ENCODE peak calls at places on chromosome 15, in nine cellular contexts. O, J, F, V, R, B, Y, G and Q are unnamed samples.

GRCh38 chr15:40282144-40282869 is 557 bp downstream of the ANKRD63 start:
- DNase-seq in G (no peak), V (no peak), O (peak), B (peak), Y (no peak), F (no peak), J (peak), R (peak), Q (no peak)

GRCh38 chr15:58775402-58775801 is 4.3 kb downstream of the MINDY2 start:
- DNase-seq in R (no peak), O (no peak), J (no peak), Y (no peak), V (no peak), B (no peak), G (no peak), F (no peak), Q (no peak)

GRCh38 chr15:77440378-77440999 is 19.8 kb downstream of the HMG20A start:
- DNase-seq in V (no peak), G (no peak), F (peak), Y (no peak), J (no peak), B (no peak), O (no peak), R (no peak), Q (no peak)

GRCh38 chr15:88908123-88908522 is 5.1 kb downstream of the MFGE8 start:
- DNase-seq in O (no peak), R (no peak), B (no peak), V (no peak), F (no peak), G (no peak), Y (no peak), J (no peak), Q (no peak)

GRCh38 chr15:34759347-34759746 is 4.5 kb upstream of the GJD2 start:
- DNase-seq in Y (no peak), R (no peak), V (no peak), J (no peak), F (no peak), G (no peak), B (no peak), O (no peak), Q (no peak)

GRCh38 chr15:41780266-41780665 is 6.0 kb downstream of the MAPKBP1 start:
- DNase-seq in Y (no peak), O (no peak), G (no peak), J (no peak), B (no peak), R (no peak), V (no peak), F (peak), Q (no peak)

GRCh38 chr15:35000511-35000910 is 12.4 kb upstream of the ZNF770 start:
- DNase-seq in R (peak), V (peak), J (no peak), F (peak), B (peak), G (peak), O (no peak), Y (no peak), Q (peak)

GRCh38 chr15:100781061-100781960 is 98.3 kb upstream of the ALDH1A3 start:
- DNase-seq in G (no peak), B (peak), Y (peak), O (no peak), V (peak), F (no peak), R (no peak), J (no peak), Q (no peak)

GRCh38 chr15:100031665-100032357 is 298.6 kb upstream of the LYSMD4 start:
- DNase-seq in B (no peak), O (no peak), R (no peak), V (no peak), J (no peak), Y (no peak), F (no peak), G (no peak), Q (no peak)

GRCh38 chr15:85754993-85755392 is 39.7 kb downstream of the KLHL25 start:
- DNase-seq in F (peak), Y (peak), O (no peak), R (no peak), J (no peak), V (no peak), G (no peak), B (no peak), Q (no peak)

GRCh38 chr15:63122002-63122893 is 587 bp downstream of the LACTB start:
- DNase-seq in J (peak), V (peak), Y (peak), G (peak), O (peak), F (peak), R (peak), B (peak), Q (peak)

GRCh38 chr15:63126726-63127125 is 5.1 kb downstream of the LACTB start:
- DNase-seq in O (no peak), F (no peak), J (no peak), B (no peak), G (no peak), V (no peak), R (no peak), Y (no peak), Q (no peak)

GRCh38 chr15:63118854-63119253 is 2.8 kb upstream of the LACTB start:
- DNase-seq in G (no peak), O (no peak), J (no peak), F (no peak), V (no peak), Y (no peak), R (no peak), B (no peak), Q (no peak)

GRCh38 chr15:63124506-63124905 is 2.8 kb downstream of the LACTB start:
- DNase-seq in V (no peak), B (no peak), F (no peak), J (no peak), Y (no peak), R (no peak), G (no peak), O (no peak), Q (no peak)

GRCh38 chr15:63121382-63122001 is at the start of gene LACTB:
- DNase-seq in G (peak), Y (peak), O (peak), R (peak), J (peak), V (peak), F (peak), B (peak), Q (peak)
- TF ChIP-seq POLR2A in G (peak), Y (peak), O (no peak), R (peak), J (peak), V (peak), F (peak), B (no peak), Q (no peak)

GRCh38 chr15:42798802-42799201 is 61.9 kb upstream of the CDAN1 start:
- DNase-seq in V (no peak), Y (no peak), J (no peak), B (no peak), G (no peak), O (no peak), R (no peak), F (no peak), Q (no peak)
- TF ChIP-seq POLR2A in V (no peak), Y (no peak), J (no peak), B (no peak), G (no peak), O (no peak), R (no peak), F (no peak), Q (no peak)

DNA sequence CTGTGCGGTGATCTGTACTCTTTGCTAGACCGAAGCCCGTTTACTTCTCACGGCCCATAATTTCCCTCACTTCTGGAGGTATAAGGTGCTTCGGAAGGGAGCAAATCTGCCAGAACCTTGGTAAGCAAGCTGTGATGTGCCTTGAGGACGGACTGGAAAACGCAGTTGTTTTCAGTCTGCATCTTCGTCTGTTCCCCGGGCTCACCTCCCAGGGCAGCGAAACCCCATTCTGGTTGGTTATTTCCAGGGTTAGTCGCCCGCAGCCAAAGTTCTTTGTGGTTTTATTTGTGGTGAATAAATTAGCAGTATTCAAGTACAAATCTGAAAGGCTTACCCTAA is 401 bp downstream of the RAMAC start:
- DNase-seq in Y (no peak), B (no peak), G (no peak), V (no peak), R (peak), O (peak), J (peak), F (peak), Q (no peak)
- TF ChIP-seq POLR2A in Y (no peak), B (no peak), G (no peak), V (no peak), R (no peak), O (no peak), J (no peak), F (no peak), Q (no peak)

DNA sequence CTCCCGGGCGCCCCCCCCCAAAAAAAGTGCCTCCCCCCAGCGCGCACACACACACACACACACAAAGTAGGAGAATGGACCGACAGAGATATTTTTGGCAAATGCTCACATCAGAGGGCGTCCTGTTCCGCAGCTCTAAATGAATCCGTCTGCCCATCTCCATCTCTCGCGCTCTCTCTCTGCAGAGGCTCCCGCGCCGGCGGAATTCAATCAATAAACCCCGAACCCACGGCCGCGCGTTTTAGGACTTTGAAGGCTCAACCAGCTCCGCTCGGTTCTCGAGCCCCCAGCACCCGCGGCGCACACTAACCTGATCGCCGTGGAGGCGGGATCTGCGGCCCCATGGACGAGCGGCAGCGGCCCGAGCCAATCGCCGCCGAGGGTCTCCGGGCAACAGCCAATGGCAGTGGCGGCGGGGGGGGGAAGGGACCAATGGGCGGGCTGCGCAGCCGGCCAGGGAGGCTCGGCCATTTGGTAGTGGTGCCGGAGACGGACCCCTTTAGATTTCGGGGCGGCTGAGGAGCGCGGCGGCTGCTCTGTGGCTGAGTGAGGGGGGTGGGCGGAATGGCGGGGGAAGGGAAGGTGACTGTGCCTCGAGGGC is at the start of gene ANP32A:
- DNase-seq in B (peak), O (peak), J (peak), V (peak), G (peak), Y (peak), F (peak), R (peak), Q (peak)
- TF ChIP-seq POLR2A in B (no peak), O (peak), J (peak), V (peak), G (peak), Y (peak), F (no peak), R (peak), Q (peak)

GRCh38 chr15:51751687-51752683 is 588 bp downstream of the TMOD2 start:
- DNase-seq in R (peak), F (peak), B (peak), V (no peak), G (peak), J (peak), Y (no peak), O (peak), Q (no peak)
- TF ChIP-seq POLR2A in R (no peak), F (no peak), B (no peak), V (no peak), G (no peak), J (peak), Y (no peak), O (no peak), Q (no peak)

GRCh38 chr15:57133127-57133968 is 214.9 kb downstream of the TCF12 start:
- DNase-seq in Y (no peak), R (no peak), G (no peak), B (no peak), V (no peak), J (no peak), O (no peak), F (peak), Q (no peak)
- TF ChIP-seq POLR2A in Y (no peak), R (no peak), G (no peak), B (no peak), V (no peak), J (no peak), O (no peak), F (no peak), Q (no peak)

DNA sequence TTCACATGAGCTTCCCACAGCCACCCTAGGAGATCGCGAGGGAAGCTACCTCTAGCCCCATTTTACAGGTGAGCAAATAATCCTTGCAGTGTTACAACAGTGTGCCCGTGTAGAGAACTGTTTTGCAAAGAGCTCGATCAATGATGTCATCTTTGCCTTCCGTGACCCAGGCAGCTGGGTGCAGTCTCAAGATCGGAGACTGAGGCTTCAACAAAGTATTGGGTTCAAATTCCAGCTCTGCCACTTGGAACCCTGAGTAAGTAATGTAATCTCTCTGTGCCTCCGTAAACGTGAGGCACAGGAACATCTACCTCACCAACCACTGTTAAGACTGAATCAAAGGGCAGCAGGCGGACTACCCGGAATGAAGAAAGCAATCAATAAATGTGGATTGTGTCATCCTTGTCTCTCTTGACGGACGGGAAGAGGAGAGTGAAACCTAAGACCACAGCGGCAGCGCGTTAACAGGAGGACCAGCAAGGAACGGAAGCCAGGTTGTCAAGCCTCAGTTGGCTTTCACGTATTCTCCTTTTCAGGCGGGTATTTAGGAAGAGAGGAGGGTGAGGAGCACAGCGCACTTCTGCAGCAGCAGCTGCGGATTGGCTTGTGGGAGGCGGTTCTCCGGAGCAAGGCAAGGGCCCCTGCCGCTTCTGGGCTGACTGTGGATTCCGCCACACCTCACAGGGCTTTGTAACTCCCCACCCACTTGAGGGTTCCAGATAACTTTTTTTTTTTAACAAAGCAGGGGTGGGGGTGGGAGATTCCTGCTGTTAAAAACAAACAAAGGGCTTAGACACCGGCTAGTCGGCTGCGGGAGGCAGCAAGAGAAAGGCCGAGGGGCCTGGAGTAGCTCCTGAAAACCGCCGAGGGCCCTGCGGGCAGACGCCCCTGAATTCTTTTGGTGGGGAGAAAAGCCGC is 1.5 kb upstream of the SMAD3 start:
- DNase-seq in R (peak), B (peak), J (no peak), F (peak), O (no peak), G (no peak), Y (no peak), V (no peak), Q (peak)
- TF ChIP-seq POLR2A in R (no peak), B (no peak), J (no peak), F (no peak), O (no peak), G (no peak), Y (no peak), V (no peak), Q (peak)

GRCh38 chr15:57387011-57387410 is 10.7 kb downstream of the CGNL1 start:
- DNase-seq in B (no peak), F (no peak), V (no peak), R (no peak), Y (no peak), O (no peak), G (no peak), J (no peak), Q (no peak)

GRCh38 chr15:57387644-57388076 is 11.4 kb downstream of the CGNL1 start:
- DNase-seq in O (no peak), F (no peak), Y (no peak), R (no peak), J (no peak), B (peak), V (no peak), G (no peak), Q (no peak)

GRCh38 chr15:57384024-57384423 is 7.7 kb downstream of the CGNL1 start:
- DNase-seq in Y (no peak), B (no peak), G (no peak), F (no peak), V (no peak), J (no peak), O (no peak), R (no peak), Q (no peak)

GRCh38 chr15:57384816-57385215 is 8.5 kb downstream of the CGNL1 start:
- DNase-seq in G (no peak), J (no peak), O (no peak), Y (no peak), R (no peak), F (peak), B (no peak), V (no peak), Q (no peak)

GRCh38 chr15:57385923-57386390 is 9.7 kb downstream of the CGNL1 start:
- DNase-seq in B (no peak), R (no peak), V (no peak), G (no peak), Y (no peak), O (no peak), F (no peak), J (no peak), Q (no peak)
- TF ChIP-seq POLR2A in B (no peak), R (no peak), V (no peak), G (no peak), Y (no peak), O (no peak), F (no peak), J (no peak), Q (no peak)

GRCh38 chr15:90660195-90660995 is 56.8 kb upstream of the BLM start:
- DNase-seq in V (peak), B (peak), F (peak), Y (peak), G (peak), J (peak), O (peak), R (peak), Q (no peak)

GRCh38 chr15:90666135-90666909 is 50.8 kb upstream of the BLM start:
- DNase-seq in G (no peak), O (no peak), Y (no peak), V (no peak), B (no peak), R (peak), F (no peak), J (no peak), Q (no peak)

GRCh38 chr15:90667063-90667754 is 49.9 kb upstream of the BLM start:
- DNase-seq in Y (no peak), B (no peak), F (no peak), V (no peak), J (no peak), G (no peak), O (no peak), R (no peak), Q (no peak)

GRCh38 chr15:90664650-90665287 is 52.4 kb upstream of the BLM start:
- DNase-seq in O (no peak), F (peak), J (no peak), Y (no peak), R (no peak), G (no peak), B (peak), V (no peak), Q (no peak)

GRCh38 chr15:90665288-90666134 is 51.6 kb upstream of the BLM start:
- DNase-seq in J (peak), F (peak), Y (peak), B (peak), V (peak), G (peak), R (peak), O (peak), Q (peak)
- TF ChIP-seq POLR2A in J (peak), F (peak), Y (peak), B (no peak), V (peak), G (peak), R (peak), O (peak), Q (peak)

GRCh38 chr15:80989518-80990478 is at the start of gene MESD:
- DNase-seq in G (peak), V (peak), J (peak), Y (peak), R (peak), F (peak), B (peak), O (peak), Q (peak)
- TF ChIP-seq POLR2A in G (peak), V (peak), J (peak), Y (peak), R (peak), F (peak), B (no peak), O (peak), Q (peak)